ENCODE peak calls at places on chromosomes 5 and 9, in eight cellular contexts. One of them, this sample, is unnamed.

GRCh38 chr5:80076131-80077101 is 41.3 kb downstream of the THBS4 start:
- DNase-seq in AG04450: no peak
- DNase-seq in GM23338: no peak
- DNase-seq in pancreas: no peak
- DNase-seq in CD8-positive, alpha-beta memory T cell: no peak
- DNase-seq in IMR-90: peak; percentile 19
- DNase-seq in Panc1: no peak
- DNase-seq in mesendoderm: no peak
- DNase-seq in this sample: no peak

GRCh38 chr9:95373069-95373681 is 55.7 kb upstream of the FANCC start:
- DNase-seq in mesendoderm: no peak
- DNase-seq in GM23338: no peak
- DNase-seq in CD8-positive, alpha-beta memory T cell: no peak
- DNase-seq in Panc1: no peak
- DNase-seq in AG04450: no peak
- DNase-seq in pancreas: no peak
- DNase-seq in IMR-90: no peak
- DNase-seq in this sample: no peak

GRCh38 chr5:172751761-172752510 is 19.1 kb downstream of the DUSP1 start:
- DNase-seq in AG04450: no peak
- DNase-seq in IMR-90: no peak
- DNase-seq in GM23338: no peak
- DNase-seq in mesendoderm: no peak
- DNase-seq in Panc1: no peak
- DNase-seq in CD8-positive, alpha-beta memory T cell: no peak
- DNase-seq in pancreas: no peak
- DNase-seq in this sample: no peak

GRCh38 chr9:88535932-88536324 is 950 bp downstream of the NXNL2 start:
- DNase-seq in Panc1: no peak
- DNase-seq in mesendoderm: no peak
- DNase-seq in CD8-positive, alpha-beta memory T cell: no peak
- DNase-seq in pancreas: no peak
- DNase-seq in IMR-90: peak; percentile 31
- DNase-seq in GM23338: peak; percentile 48
- DNase-seq in AG04450: no peak
- DNase-seq in this sample: no peak

GRCh38 chr9:87884578-87885459 is 2.1 kb downstream of the SPATA31E1 start:
- DNase-seq in pancreas: peak; percentile 68
- DNase-seq in Panc1: no peak
- DNase-seq in GM23338: no peak
- DNase-seq in AG04450: no peak
- DNase-seq in mesendoderm: no peak
- DNase-seq in IMR-90: no peak
- DNase-seq in CD8-positive, alpha-beta memory T cell: no peak
- DNase-seq in this sample: no peak

GRCh38 chr5:62115009-62115408 is 191.0 kb upstream of the KIF2A start:
- DNase-seq in pancreas: no peak
- DNase-seq in mesendoderm: no peak
- DNase-seq in CD8-positive, alpha-beta memory T cell: no peak
- DNase-seq in GM23338: no peak
- DNase-seq in AG04450: no peak
- DNase-seq in IMR-90: no peak
- DNase-seq in Panc1: no peak
- DNase-seq in this sample: no peak

GRCh38 chr9:134606951-134607733 is 34.5 kb upstream of the COL5A1 start:
- DNase-seq in CD8-positive, alpha-beta memory T cell: no peak
- DNase-seq in GM23338: peak; percentile 80
- DNase-seq in AG04450: no peak
- DNase-seq in Panc1: no peak
- DNase-seq in IMR-90: no peak
- DNase-seq in mesendoderm: peak; percentile 90
- DNase-seq in pancreas: no peak
- DNase-seq in this sample: peak; percentile 45

GRCh38 chr9:131194767-131195166 is 69.4 kb downstream of the NUP214 start:
- DNase-seq in mesendoderm: no peak
- DNase-seq in Panc1: no peak
- DNase-seq in GM23338: no peak
- DNase-seq in IMR-90: no peak
- DNase-seq in CD8-positive, alpha-beta memory T cell: no peak
- DNase-seq in AG04450: no peak
- DNase-seq in pancreas: no peak
- DNase-seq in this sample: no peak

GRCh38 chr9:122827759-122828090 is 663 bp downstream of the PDCL start:
- DNase-seq in GM23338: peak; percentile 77
- DNase-seq in CD8-positive, alpha-beta memory T cell: no peak
- DNase-seq in mesendoderm: peak; percentile 87
- DNase-seq in pancreas: no peak
- DNase-seq in IMR-90: peak; percentile 42
- DNase-seq in AG04450: no peak
- DNase-seq in Panc1: no peak
- DNase-seq in this sample: no peak

GRCh38 chr5:137453476-137454080 is 45.5 kb downstream of the SPOCK1 start:
- DNase-seq in Panc1: no peak
- DNase-seq in mesendoderm: peak; percentile 63
- DNase-seq in IMR-90: peak; percentile 51
- DNase-seq in CD8-positive, alpha-beta memory T cell: no peak
- DNase-seq in GM23338: peak; percentile 89
- DNase-seq in AG04450: peak; percentile 8
- DNase-seq in pancreas: no peak
- DNase-seq in this sample: peak; percentile 67

GRCh38 chr5:137442660-137443059 is 56.5 kb downstream of the SPOCK1 start:
- DNase-seq in AG04450: no peak
- DNase-seq in pancreas: no peak
- DNase-seq in GM23338: no peak
- DNase-seq in Panc1: no peak
- DNase-seq in IMR-90: no peak
- DNase-seq in CD8-positive, alpha-beta memory T cell: no peak
- DNase-seq in mesendoderm: no peak
- DNase-seq in this sample: no peak

GRCh38 chr9:98971168-98971914 is 27.6 kb downstream of the COL15A1 start:
- DNase-seq in CD8-positive, alpha-beta memory T cell: no peak
- DNase-seq in AG04450: peak; percentile 51
- DNase-seq in IMR-90: peak; percentile 91
- DNase-seq in mesendoderm: peak; percentile 73
- DNase-seq in pancreas: no peak
- DNase-seq in Panc1: no peak
- DNase-seq in GM23338: no peak
- DNase-seq in this sample: no peak

GRCh38 chr5:173293817-173294672 is 34.2 kb downstream of the STC2 start:
- DNase-seq in mesendoderm: peak; percentile 88
- DNase-seq in GM23338: peak; percentile 93
- DNase-seq in AG04450: peak; percentile 55
- DNase-seq in CD8-positive, alpha-beta memory T cell: peak; percentile 32
- DNase-seq in IMR-90: peak; percentile 80
- DNase-seq in pancreas: peak; percentile 84
- DNase-seq in Panc1: no peak
- DNase-seq in this sample: peak; percentile 50

GRCh38 chr5:14869286-14870164 is 2.1 kb downstream of the ANKH start:
- DNase-seq in CD8-positive, alpha-beta memory T cell: no peak
- DNase-seq in IMR-90: no peak
- DNase-seq in AG04450: no peak
- DNase-seq in mesendoderm: no peak
- DNase-seq in GM23338: no peak
- DNase-seq in Panc1: no peak
- DNase-seq in pancreas: no peak
- DNase-seq in this sample: peak; percentile 17

GRCh38 chr5:62547929-62548678 is 30.5 kb upstream of the LRRC70 start:
- DNase-seq in CD8-positive, alpha-beta memory T cell: no peak
- DNase-seq in pancreas: no peak
- DNase-seq in mesendoderm: no peak
- DNase-seq in IMR-90: peak; percentile 41
- DNase-seq in AG04450: peak; percentile 4
- DNase-seq in GM23338: no peak
- DNase-seq in Panc1: no peak
- DNase-seq in this sample: no peak

GRCh38 chr5:172370648-172371248 is 83.6 kb downstream of the SH3PXD2B start:
- DNase-seq in GM23338: peak; percentile 87
- DNase-seq in CD8-positive, alpha-beta memory T cell: no peak
- DNase-seq in pancreas: no peak
- DNase-seq in mesendoderm: peak; percentile 67
- DNase-seq in AG04450: peak; percentile 33
- DNase-seq in Panc1: no peak
- DNase-seq in IMR-90: peak; percentile 71
- DNase-seq in this sample: peak; percentile 33

GRCh38 chr5:110951373-110951791 is 120.1 kb upstream of the TSLP start:
- DNase-seq in AG04450: no peak
- DNase-seq in CD8-positive, alpha-beta memory T cell: no peak
- DNase-seq in GM23338: no peak
- DNase-seq in Panc1: no peak
- DNase-seq in IMR-90: no peak
- DNase-seq in mesendoderm: no peak
- DNase-seq in pancreas: no peak
- DNase-seq in this sample: no peak

GRCh38 chr5:18465833-18466681 is 831.8 kb downstream of the TAF11L14 start:
- DNase-seq in mesendoderm: peak; percentile 87
- DNase-seq in AG04450: no peak
- DNase-seq in pancreas: no peak
- DNase-seq in GM23338: peak; percentile 93
- DNase-seq in CD8-positive, alpha-beta memory T cell: peak; percentile 1
- DNase-seq in Panc1: peak; percentile 77
- DNase-seq in IMR-90: peak; percentile 1
- DNase-seq in this sample: peak; percentile 58

GRCh38 chr9:34479316-34479865 is 20.8 kb downstream of the DNAI1 start:
- DNase-seq in AG04450: no peak
- DNase-seq in Panc1: no peak
- DNase-seq in CD8-positive, alpha-beta memory T cell: no peak
- DNase-seq in GM23338: no peak
- DNase-seq in mesendoderm: no peak
- DNase-seq in IMR-90: no peak
- DNase-seq in pancreas: no peak
- DNase-seq in this sample: no peak

GRCh38 chr5:150021491-150022162 is 21.1 kb downstream of the HMGXB3 start:
- DNase-seq in GM23338: peak; percentile 24
- DNase-seq in mesendoderm: peak; percentile 74
- DNase-seq in CD8-positive, alpha-beta memory T cell: no peak
- DNase-seq in IMR-90: peak; percentile 19
- DNase-seq in AG04450: no peak
- DNase-seq in pancreas: no peak
- DNase-seq in Panc1: no peak
- DNase-seq in this sample: no peak

GRCh38 chr9:29775491-29775890 is 2202.2 kb upstream of the C9orf72 start:
- DNase-seq in GM23338: no peak
- DNase-seq in Panc1: no peak
- DNase-seq in AG04450: no peak
- DNase-seq in IMR-90: no peak
- DNase-seq in mesendoderm: no peak
- DNase-seq in pancreas: no peak
- DNase-seq in CD8-positive, alpha-beta memory T cell: no peak
- DNase-seq in this sample: no peak

GRCh38 chr5:54007822-54008777 is 302.3 kb downstream of the ARL15 start:
- DNase-seq in Panc1: no peak
- DNase-seq in IMR-90: peak; percentile 66
- DNase-seq in mesendoderm: no peak
- DNase-seq in AG04450: no peak
- DNase-seq in pancreas: no peak
- DNase-seq in GM23338: no peak
- DNase-seq in CD8-positive, alpha-beta memory T cell: no peak
- DNase-seq in this sample: no peak

GRCh38 chr5:112737088-112737471 is 605 bp upstream of the APC start:
- DNase-seq in Panc1: no peak
- DNase-seq in pancreas: no peak
- DNase-seq in AG04450: no peak
- DNase-seq in GM23338: no peak
- DNase-seq in mesendoderm: no peak
- DNase-seq in IMR-90: no peak
- DNase-seq in CD8-positive, alpha-beta memory T cell: no peak
- DNase-seq in this sample: no peak

GRCh38 chr5:112734597-112734996 is 3.1 kb upstream of the APC start:
- DNase-seq in IMR-90: no peak
- DNase-seq in pancreas: no peak
- DNase-seq in Panc1: no peak
- DNase-seq in GM23338: no peak
- DNase-seq in mesendoderm: no peak
- DNase-seq in CD8-positive, alpha-beta memory T cell: no peak
- DNase-seq in AG04450: no peak
- DNase-seq in this sample: no peak

GRCh38 chr5:112735702-112736101 is 2.0 kb upstream of the APC start:
- DNase-seq in AG04450: no peak
- DNase-seq in pancreas: no peak
- DNase-seq in CD8-positive, alpha-beta memory T cell: no peak
- DNase-seq in IMR-90: peak; percentile 75
- DNase-seq in GM23338: no peak
- DNase-seq in Panc1: peak; percentile 43
- DNase-seq in mesendoderm: no peak
- DNase-seq in this sample: no peak

GRCh38 chr5:112738180-112738560 is 485 bp downstream of the APC start:
- DNase-seq in CD8-positive, alpha-beta memory T cell: no peak
- DNase-seq in mesendoderm: peak; percentile 57
- DNase-seq in AG04450: no peak
- DNase-seq in Panc1: no peak
- DNase-seq in pancreas: no peak
- DNase-seq in IMR-90: no peak
- DNase-seq in GM23338: peak; percentile 48
- DNase-seq in this sample: no peak

GRCh38 chr5:112737472-112738179 is at the start of gene APC:
- DNase-seq in CD8-positive, alpha-beta memory T cell: peak; percentile 82
- DNase-seq in GM23338: peak; percentile 95
- DNase-seq in pancreas: peak; percentile 89
- DNase-seq in IMR-90: peak; percentile 87
- DNase-seq in mesendoderm: peak; percentile 93
- DNase-seq in AG04450: peak; percentile 66
- DNase-seq in Panc1: no peak
- DNase-seq in this sample: no peak
- H3K4me3 ChIP-seq in CD8-positive, alpha-beta memory T cell: peak within 1 kb of the TSS; percentile 78
- H3K4me3 ChIP-seq in GM23338: peak within 1 kb of the TSS; percentile 75
- H3K4me3 ChIP-seq in pancreas: peak within 1 kb of the TSS; percentile 29
- H3K4me3 ChIP-seq in IMR-90: peak within 1 kb of the TSS; percentile 97
- H3K4me3 ChIP-seq in mesendoderm: peak within 1 kb of the TSS; percentile 73
- H3K4me3 ChIP-seq in AG04450: peak within 1 kb of the TSS; percentile 94
- H3K4me3 ChIP-seq in Panc1: no peak within 1 kb of the TSS
- H3K4me3 ChIP-seq in this sample: no peak within 1 kb of the TSS

GRCh38 chr5:76717222-76718083 is 1.5 kb downstream of the F2R start:
- DNase-seq in AG04450: no peak
- DNase-seq in mesendoderm: no peak
- DNase-seq in IMR-90: no peak
- DNase-seq in Panc1: no peak
- DNase-seq in pancreas: no peak
- DNase-seq in CD8-positive, alpha-beta memory T cell: no peak
- DNase-seq in GM23338: no peak
- DNase-seq in this sample: no peak
- H3K4me3 ChIP-seq in AG04450: peak overlapping the region; percentile 97
- H3K4me3 ChIP-seq in mesendoderm: no peak overlapping the region
- H3K4me3 ChIP-seq in IMR-90: peak overlapping the region; percentile 89
- H3K4me3 ChIP-seq in Panc1: peak overlapping the region; percentile 91
- H3K4me3 ChIP-seq in pancreas: peak overlapping the region; percentile 63
- H3K4me3 ChIP-seq in CD8-positive, alpha-beta memory T cell: peak overlapping the region; percentile 77
- H3K4me3 ChIP-seq in GM23338: peak overlapping the region; percentile 93
- H3K4me3 ChIP-seq in this sample: no peak overlapping the region

GRCh38 chr9:129337287-129338140 is 159.5 kb upstream of the IER5L start:
- DNase-seq in pancreas: peak; percentile 42
- DNase-seq in mesendoderm: no peak
- DNase-seq in GM23338: no peak
- DNase-seq in IMR-90: no peak
- DNase-seq in CD8-positive, alpha-beta memory T cell: no peak
- DNase-seq in AG04450: no peak
- DNase-seq in Panc1: no peak
- DNase-seq in this sample: no peak
- H3K4me3 ChIP-seq in pancreas: no peak overlapping the region
- H3K4me3 ChIP-seq in mesendoderm: no peak overlapping the region
- H3K4me3 ChIP-seq in GM23338: peak overlapping the region; percentile 48
- H3K4me3 ChIP-seq in IMR-90: no peak overlapping the region
- H3K4me3 ChIP-seq in CD8-positive, alpha-beta memory T cell: no peak overlapping the region
- H3K4me3 ChIP-seq in AG04450: no peak overlapping the region
- H3K4me3 ChIP-seq in Panc1: no peak overlapping the region
- H3K4me3 ChIP-seq in this sample: no peak overlapping the region

GRCh38 chr5:7628248-7628647 is 222.7 kb downstream of the CFAP90 start:
- DNase-seq in mesendoderm: no peak
- DNase-seq in IMR-90: no peak
- DNase-seq in AG04450: no peak
- DNase-seq in GM23338: no peak
- DNase-seq in pancreas: no peak
- DNase-seq in Panc1: no peak
- DNase-seq in CD8-positive, alpha-beta memory T cell: no peak
- DNase-seq in this sample: no peak
- H3K4me3 ChIP-seq in mesendoderm: no peak overlapping the region
- H3K4me3 ChIP-seq in IMR-90: no peak overlapping the region
- H3K4me3 ChIP-seq in AG04450: no peak overlapping the region
- H3K4me3 ChIP-seq in GM23338: no peak overlapping the region
- H3K4me3 ChIP-seq in pancreas: no peak overlapping the region
- H3K4me3 ChIP-seq in Panc1: no peak overlapping the region
- H3K4me3 ChIP-seq in CD8-positive, alpha-beta memory T cell: no peak overlapping the region
- H3K4me3 ChIP-seq in this sample: no peak overlapping the region

This sample was measured in Jurkat, Clone E6-1.